ENCODE peak calls at places on chromosomes 13 and 19, in nine cellular contexts. O is A549, J is tibial nerve, R is ovary, D is sigmoid colon, E is stomach, T is transverse colon, G is H1, S is HepG2. F is an unnamed sample.

GRCh38 chr19:49858591-49858985 is 7.6 kb downstream of the PTOV1 start:
- DNase-seq in S (no peak), R (no peak), D (no peak), O (no peak), J (no peak), E (no peak), T (no peak), G (no peak), F (no peak)

GRCh38 chr19:52444506-52444905 is 8.8 kb upstream of the ZNF578 start:
- DNase-seq in J (no peak), O (no peak), S (no peak), R (no peak), T (no peak), E (no peak), D (no peak), G (no peak), F (no peak)

GRCh38 chr19:2768365-2769132 is 14.5 kb downstream of the SGTA start:
- DNase-seq in G (no peak), D (no peak), S (no peak), J (no peak), E (no peak), O (no peak), R (no peak), T (no peak), F (peak; percentile 73)

GRCh38 chr13:111572956-111573355 is 252.5 kb downstream of the TEX29 start:
- DNase-seq in J (no peak), G (no peak), S (no peak), D (no peak), E (peak; percentile 90), T (peak; percentile 27), O (no peak), R (no peak), F (no peak)

GRCh38 chr13:28494537-28494860 is 429 bp downstream of the FLT1 start:
- DNase-seq in R (no peak), D (no peak), T (no peak), E (no peak), O (no peak), S (no peak), G (no peak), J (no peak), F (no peak)

GRCh38 chr13:23828866-23829265 is 60.3 kb downstream of the MIPEP start:
- DNase-seq in E (no peak), R (no peak), O (no peak), D (no peak), G (no peak), T (no peak), J (no peak), S (no peak), F (no peak)

GRCh38 chr19:31308781-31309180 is 40.5 kb downstream of the TSHZ3 start:
- DNase-seq in R (no peak), O (no peak), E (no peak), G (no peak), J (no peak), S (no peak), T (no peak), D (peak; percentile 38), F (peak; percentile 50)

GRCh38 chr19:35140898-35141626 is 2.0 kb upstream of the FXYD7 start:
- DNase-seq in R (peak; percentile 93), D (peak; percentile 96), T (peak; percentile 97), J (peak; percentile 94), O (peak; percentile 100), S (peak; percentile 38), G (peak; percentile 86), E (peak; percentile 97), F (peak; percentile 99)

GRCh38 chr19:10116866-10117616 is 2.7 kb downstream of the EIF3G start:
- DNase-seq in R (no peak), S (no peak), D (no peak), G (no peak), J (no peak), E (no peak), O (no peak), T (no peak), F (no peak)

GRCh38 chr13:42041017-42041683 is 7.3 kb upstream of the DGKH start:
- DNase-seq in O (peak; percentile 16), G (no peak), D (peak; percentile 74), R (peak; percentile 65), E (peak; percentile 60), T (peak; percentile 73), S (no peak), J (peak; percentile 6), F (peak; percentile 40)

GRCh38 chr19:16628183-16628983 is at the start of gene MED26:
- DNase-seq in J (peak; percentile 92), O (peak; percentile 58), D (peak; percentile 97), S (peak; percentile 86), T (peak; percentile 97), G (peak; percentile 79), R (peak; percentile 99), E (peak; percentile 96), F (peak; percentile 96)

DNA sequence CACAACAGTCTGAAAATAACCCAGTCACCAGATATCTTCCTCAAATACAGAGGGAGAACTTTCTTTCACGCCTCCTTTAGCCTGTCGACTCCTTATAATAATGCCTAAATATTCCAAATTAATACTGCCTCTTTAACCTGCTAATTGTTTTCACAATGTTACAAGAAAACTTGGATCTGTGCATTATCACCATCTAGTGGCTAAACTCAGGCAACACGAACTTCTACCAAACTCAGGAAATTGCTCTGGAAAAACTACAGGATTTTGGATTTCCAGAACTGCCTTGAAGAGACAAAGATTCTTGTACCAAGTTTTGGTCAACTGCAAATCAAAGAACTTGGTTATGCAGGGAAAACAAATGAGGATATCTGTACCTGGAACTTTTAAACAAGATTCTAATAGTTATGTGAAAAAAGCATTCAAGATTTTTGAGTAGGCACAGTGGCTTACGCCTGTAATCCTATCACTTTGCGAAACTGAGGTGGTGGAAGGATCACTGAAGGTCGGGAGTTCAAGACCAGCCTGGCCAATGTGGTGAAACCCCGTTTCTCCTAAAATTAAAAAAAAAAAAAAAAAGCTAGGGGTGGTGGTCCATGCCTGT is 10.8 kb downstream of the CLN5 start:
- DNase-seq in T (no peak), R (no peak), G (no peak), J (no peak), S (peak; percentile 23), D (no peak), O (peak; percentile 22), E (no peak), F (no peak)
- H3K4me1 ChIP-seq in T (no peaks in the 10 kb centered on the region), R (peaks cover 2% of the 10 kb centered on the region), G (no peaks in the 10 kb centered on the region), J (peaks cover 5% of the 10 kb centered on the region), S (no peaks in the 10 kb centered on the region), D (no peaks in the 10 kb centered on the region), O (peaks cover 2% of the 10 kb centered on the region), E (peaks cover 71% of the 10 kb centered on the region), F (peaks cover 17% of the 10 kb centered on the region)

GRCh38 chr19:39434123-39435076 is 1.3 kb downstream of the RPS16 start:
- DNase-seq in J (no peak), R (no peak), G (no peak), T (no peak), S (no peak), D (no peak), O (no peak), E (no peak), F (no peak)
- TF ChIP-seq EP300 in J (no peak), R (no peak), G (no peak), T (no peak), S (no peak), D (no peak), O (no peak), E (no peak), F (no peak)

GRCh38 chr19:13040916-13041292 is 45.6 kb downstream of the NFIX start:
- DNase-seq in D (no peak), T (no peak), O (no peak), R (no peak), E (no peak), J (no peak), S (no peak), G (no peak), F (no peak)
- H3K4me1 ChIP-seq in D (no peaks in the 10 kb centered on the region), T (peaks cover 41% of the 10 kb centered on the region), O (peaks cover 17% of the 10 kb centered on the region), R (peaks cover 38% of the 10 kb centered on the region), E (peaks cover 100% of the 10 kb centered on the region), J (peaks cover 68% of the 10 kb centered on the region), S (peaks cover 43% of the 10 kb centered on the region), G (no peaks in the 10 kb centered on the region), F (peaks cover 80% of the 10 kb centered on the region)

GRCh38 chr19:3771906-3772450 is at the start of gene RAX2:
- DNase-seq in G (no peak), D (no peak), J (no peak), S (no peak), T (no peak), O (no peak), R (no peak), E (no peak), F (peak; percentile 65)
- TF ChIP-seq EP300 in G (no peak), D (no peak), J (no peak), S (no peak), T (no peak), O (no peak), R (no peak), E (no peak), F (no peak)

GRCh38 chr19:19423322-19423721 is 17.8 kb downstream of the GATAD2A start:
- DNase-seq in R (no peak), G (no peak), O (no peak), D (no peak), E (no peak), T (no peak), S (no peak), J (no peak), F (no peak)

GRCh38 chr19:19422156-19422555 is 16.7 kb downstream of the GATAD2A start:
- DNase-seq in J (no peak), G (no peak), E (no peak), T (no peak), O (no peak), S (no peak), D (no peak), R (no peak), F (no peak)

GRCh38 chr19:19418548-19419260 is 13.2 kb downstream of the GATAD2A start:
- DNase-seq in E (no peak), T (no peak), G (no peak), S (no peak), D (no peak), R (no peak), O (no peak), J (no peak), F (no peak)

GRCh38 chr19:19420570-19421301 is 15.3 kb downstream of the GATAD2A start:
- DNase-seq in E (no peak), J (no peak), O (no peak), D (no peak), S (no peak), T (no peak), R (no peak), G (no peak), F (no peak)

DNA sequence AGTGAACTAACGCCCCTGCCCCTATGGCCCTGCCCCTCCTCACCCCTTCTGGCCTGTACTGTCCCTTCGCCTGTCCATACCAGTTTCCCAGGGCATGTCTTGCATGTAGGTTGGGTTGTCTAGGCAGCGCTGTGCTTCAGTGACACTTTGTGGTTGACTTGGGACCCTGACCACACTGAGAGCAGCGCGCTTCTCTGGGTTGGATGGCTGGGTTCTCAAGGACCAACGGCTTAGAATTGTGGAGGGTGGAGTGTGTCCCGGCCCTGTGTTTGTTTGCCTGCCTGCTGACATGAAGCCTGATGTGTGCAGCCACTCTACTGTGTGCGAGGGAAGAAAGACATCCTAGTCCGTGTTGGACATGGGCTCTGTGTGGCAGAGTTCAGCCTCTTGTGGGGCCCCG is 15.9 kb downstream of the GATAD2A start:
- DNase-seq in T (no peak), O (no peak), J (no peak), S (no peak), E (no peak), G (no peak), R (no peak), D (no peak), F (no peak)
- H3K4me1 ChIP-seq in T (peaks cover 3% of the 10 kb centered on the region), O (no peaks in the 10 kb centered on the region), J (peaks cover 15% of the 10 kb centered on the region), S (peaks cover 9% of the 10 kb centered on the region), E (peaks cover 66% of the 10 kb centered on the region), G (no peaks in the 10 kb centered on the region), R (peaks cover 8% of the 10 kb centered on the region), D (no peaks in the 10 kb centered on the region), F (peaks cover 62% of the 10 kb centered on the region)

GRCh38 chr13:88246239-88246638 is 575.1 kb downstream of the SLITRK5 start:
- DNase-seq in R (no peak), G (no peak), J (no peak), S (no peak), O (no peak), D (no peak), T (no peak), E (no peak), F (no peak)
- TF ChIP-seq EP300 in R (no peak), G (no peak), J (no peak), S (no peak), O (no peak), D (no peak), T (no peak), E (no peak), F (no peak)

F was measured in upper lobe of left lung.